ENCODE peak calls at places on chromosome 7, in six cellular contexts. N, P, B, M, Z and T are unnamed samples.

GRCh38 chr7:111312966-111313365 is 222.0 kb downstream of the LRRN3 start:
- DNase-seq in P (peak), Z (peak), B (no peak), N (no peak), M (no peak), T (no peak)

GRCh38 chr7:7274782-7275181 is 92.4 kb downstream of the C1GALT1 start:
- DNase-seq in M (no peak), P (peak), B (no peak), Z (no peak), N (no peak), T (no peak)

GRCh38 chr7:137606061-137606674 is 240.6 kb downstream of the DGKI start:
- DNase-seq in M (no peak), B (no peak), N (no peak), Z (peak), P (peak), T (no peak)

GRCh38 chr7:70614237-70614984 is 517.5 kb upstream of the GALNT17 start:
- DNase-seq in P (peak), B (peak), M (peak), Z (peak), N (peak), T (no peak)

GRCh38 chr7:135245826-135246825 is 12.5 kb downstream of the STRA8 start:
- DNase-seq in Z (no peak), P (no peak), B (peak), N (no peak), M (no peak), T (no peak)

GRCh38 chr7:132009778-132010177 is 453.4 kb upstream of the PODXL start:
- DNase-seq in B (no peak), Z (no peak), N (no peak), P (peak), M (no peak), T (no peak)

GRCh38 chr7:101589052-101589451 is 40.0 kb downstream of the MYL10 start:
- DNase-seq in B (no peak), P (no peak), M (no peak), Z (no peak), N (no peak), T (no peak)

GRCh38 chr7:155665957-155666287 is 21.5 kb downstream of the RBM33 start:
- DNase-seq in N (no peak), M (no peak), B (no peak), Z (peak), P (peak), T (no peak)

GRCh38 chr7:25427721-25428120 is 199.4 kb upstream of the NPVF start:
- DNase-seq in P (no peak), N (no peak), Z (no peak), B (no peak), M (no peak), T (no peak)

GRCh38 chr7:134729895-134730294 is 49.5 kb upstream of the CALD1 start:
- DNase-seq in B (no peak), M (peak), P (no peak), N (no peak), Z (no peak), T (no peak)

GRCh38 chr7:18420758-18421157 is 74.8 kb upstream of the HDAC9 start:
- DNase-seq in M (peak), N (no peak), P (no peak), B (no peak), Z (no peak), T (no peak)

GRCh38 chr7:27992755-27993478 is 187.7 kb downstream of the JAZF1 start:
- DNase-seq in N (no peak), P (no peak), B (no peak), M (no peak), Z (no peak), T (no peak)

GRCh38 chr7:2022021-2022409 is 210.7 kb downstream of the MAD1L1 start:
- DNase-seq in B (no peak), P (no peak), N (peak), M (no peak), Z (no peak), T (peak)

GRCh38 chr7:155843426-155844018 is 31.3 kb upstream of the SHH start:
- DNase-seq in M (no peak), P (no peak), N (no peak), Z (no peak), B (no peak), T (no peak)

GRCh38 chr7:80719261-80719660 is 80.8 kb downstream of the CD36 start:
- DNase-seq in B (no peak), N (no peak), Z (peak), M (no peak), P (peak), T (no peak)

GRCh38 chr7:116717137-116717536 is 45.1 kb downstream of the MET start:
- DNase-seq in P (no peak), Z (no peak), B (no peak), N (no peak), M (no peak), T (no peak)

GRCh38 chr7:111074772-111075152 is 16.2 kb upstream of the LRRN3 start:
- DNase-seq in N (no peak), Z (no peak), B (no peak), P (no peak), M (no peak), T (no peak)

GRCh38 chr7:112869111-112869774 is 79.0 kb upstream of the TMEM168 start:
- DNase-seq in N (no peak), M (peak), P (peak), Z (peak), B (no peak), T (no peak)

GRCh38 chr7:149261321-149261828 is 621 bp upstream of the ZNF783 start:
- DNase-seq in N (no peak), Z (peak), B (no peak), P (peak), M (no peak), T (no peak)

GRCh38 chr7:46115410-46115809 is 194.3 kb upstream of the IGFBP3 start:
- DNase-seq in P (no peak), N (no peak), Z (peak), B (no peak), M (no peak), T (no peak)

GRCh38 chr7:158015403-158016116 is 572.1 kb downstream of the PTPRN2 start:
- DNase-seq in M (no peak), B (peak), N (no peak), P (no peak), Z (no peak), T (no peak)

GRCh38 chr7:155824195-155824915 is 12.1 kb upstream of the SHH start:
- DNase-seq in N (no peak), P (peak), B (no peak), Z (peak), M (no peak), T (no peak)

GRCh38 chr7:110205899-110206298 is 885.0 kb upstream of the LRRN3 start:
- DNase-seq in B (no peak), Z (no peak), P (no peak), M (no peak), N (no peak), T (no peak)

GRCh38 chr7:2719007-2719406 is 31.0 kb downstream of the AMZ1 start:
- DNase-seq in P (no peak), B (no peak), N (no peak), M (peak), Z (no peak), T (no peak)

GRCh38 chr7:70040971-70041766 is 442.9 kb downstream of the AUTS2 start:
- DNase-seq in B (no peak), Z (peak), P (peak), M (no peak), N (no peak), T (no peak)

GRCh38 chr7:26843696-26844095 is 20.7 kb downstream of the SKAP2 start:
- DNase-seq in Z (peak), P (peak), M (no peak), B (no peak), N (no peak), T (no peak)

GRCh38 chr7:112001089-112001826 is 204.9 kb downstream of the DOCK4 start:
- DNase-seq in P (peak), Z (peak), M (no peak), N (no peak), B (no peak), T (no peak)

GRCh38 chr7:76149847-76150691 is 51.6 kb upstream of the SRRM3 start:
- DNase-seq in M (no peak), Z (no peak), B (no peak), P (no peak), N (no peak), T (no peak)

GRCh38 chr7:24197852-24198251 is 86.1 kb upstream of the NPY start:
- DNase-seq in B (no peak), P (no peak), Z (peak), M (no peak), N (no peak), T (no peak)

GRCh38 chr7:32869716-32870115 is 21.8 kb downstream of the KBTBD2 start:
- DNase-seq in N (no peak), P (no peak), M (no peak), B (no peak), Z (no peak), T (no peak)

DNA sequence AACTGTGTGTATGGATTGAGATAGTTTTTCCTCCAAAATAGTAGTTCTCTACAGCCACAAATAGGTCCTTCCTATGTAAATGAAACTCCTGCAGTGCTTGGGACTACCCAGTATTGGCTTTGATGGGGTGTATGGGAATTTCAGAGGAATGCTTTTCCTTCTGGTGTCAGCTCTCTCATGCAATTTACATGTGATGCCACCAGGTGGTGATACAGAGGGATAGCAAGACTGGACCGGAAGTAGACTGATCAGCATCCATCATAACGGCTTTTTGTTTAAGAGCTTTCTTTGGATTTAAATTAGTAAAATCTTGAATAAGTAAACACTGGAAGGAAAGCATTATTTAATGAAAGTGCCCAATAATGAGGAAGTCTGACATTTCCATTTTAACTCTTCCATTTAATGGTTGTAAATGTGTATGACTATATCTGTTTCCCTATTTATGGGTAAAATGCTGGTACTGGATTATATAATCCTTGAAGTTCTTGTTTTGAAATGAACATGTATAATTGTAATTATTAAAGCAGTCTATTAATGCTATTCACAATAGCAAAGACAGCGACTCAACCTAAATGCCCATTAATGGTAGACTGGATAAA is 22.7 kb downstream of the DYNC1I1 start:
- DNase-seq in M (no peak), N (no peak), P (peak), B (no peak), Z (peak), T (no peak)
- TF ChIP-seq CTCF in M (peak), N (no peak), P (peak), B (peak), Z (peak), T (peak)

GRCh38 chr7:122887848-122888247 is 1.6 kb upstream of the CADPS2 start:
- DNase-seq in Z (no peak), B (no peak), N (no peak), P (no peak), M (no peak), T (no peak)

GRCh38 chr7:122887198-122887597 is 938 bp upstream of the CADPS2 start:
- DNase-seq in B (peak), P (peak), N (peak), M (peak), Z (peak), T (no peak)

GRCh38 chr7:122885583-122886356 is 490 bp downstream of the CADPS2 start:
- DNase-seq in M (peak), N (peak), P (peak), B (peak), Z (peak), T (no peak)

GRCh38 chr7:122884186-122884585 is 2.1 kb downstream of the CADPS2 start:
- DNase-seq in Z (no peak), P (no peak), M (no peak), N (no peak), B (no peak), T (no peak)

GRCh38 chr7:122886357-122887081 is at the start of gene CADPS2:
- DNase-seq in N (peak), M (peak), Z (peak), B (peak), P (peak), T (no peak)
- TF ChIP-seq CTCF in N (no peak), M (no peak), Z (peak), B (peak), P (no peak), T (peak)

GRCh38 chr7:92797693-92798092 is 38.7 kb downstream of the CDK6 start:
- DNase-seq in Z (peak), N (no peak), P (no peak), B (no peak), M (no peak), T (no peak)
- TF ChIP-seq CTCF in Z (no peak), N (no peak), P (no peak), B (peak), M (no peak), T (peak)

GRCh38 chr7:42877852-42878251 is 34.0 kb downstream of the C7orf25 start:
- DNase-seq in N (no peak), B (no peak), M (no peak), P (no peak), Z (no peak), T (no peak)

GRCh38 chr7:42878303-42878702 is 33.6 kb downstream of the C7orf25 start:
- DNase-seq in M (no peak), B (no peak), Z (no peak), P (no peak), N (no peak), T (no peak)

GRCh38 chr7:42880392-42880791 is 31.5 kb downstream of the C7orf25 start:
- DNase-seq in Z (no peak), P (no peak), B (no peak), M (no peak), N (no peak), T (no peak)

DNA sequence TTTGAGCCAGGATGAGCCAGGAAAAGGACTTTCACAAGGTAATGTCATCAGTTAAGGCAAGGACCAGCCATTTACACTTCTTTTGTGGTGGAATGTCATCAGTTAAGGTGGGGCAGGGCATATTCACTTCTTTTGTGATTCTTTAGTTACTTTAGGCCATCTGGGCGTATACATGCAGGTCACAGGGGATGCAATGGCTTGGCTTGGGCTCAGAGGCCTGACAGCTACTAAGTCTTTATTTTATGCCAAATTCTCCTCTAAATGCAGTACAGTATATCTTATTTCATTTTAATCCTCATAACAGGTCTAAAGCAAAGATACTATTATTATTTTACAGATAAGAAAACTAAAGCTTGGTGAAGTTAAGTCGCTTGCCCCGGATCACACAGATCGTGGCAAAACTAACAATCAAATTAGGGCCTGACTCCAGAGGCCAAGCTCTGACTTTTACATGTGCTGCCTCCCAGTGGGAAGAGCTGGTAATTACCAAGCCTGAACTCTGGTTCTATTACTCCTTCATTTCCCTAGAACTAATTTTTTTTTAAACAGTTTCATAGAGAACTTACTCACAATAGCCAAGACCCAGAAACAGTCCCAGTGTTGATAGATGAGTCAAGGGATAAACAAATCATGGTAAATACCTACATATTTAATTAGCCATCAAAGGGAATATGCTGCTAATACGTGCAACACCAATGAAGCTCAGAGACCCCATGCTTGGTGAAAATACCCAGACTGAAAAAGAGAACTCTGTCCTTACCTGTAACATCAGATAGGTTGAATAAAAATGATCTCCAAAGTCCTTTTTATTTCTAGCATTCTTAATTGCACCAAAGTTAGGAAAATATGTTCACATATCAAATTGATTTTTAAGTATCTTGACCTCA is 35.4 kb downstream of the C7orf25 start:
- DNase-seq in N (no peak), B (no peak), P (peak), M (peak), Z (peak), T (no peak)
- TF ChIP-seq CTCF in N (peak), B (peak), P (peak), M (peak), Z (peak), T (peak)

GRCh38 chr7:124275411-124275810 is 242.5 kb upstream of the TMEM229A start:
- DNase-seq in M (no peak), B (no peak), N (no peak), Z (no peak), P (no peak), T (no peak)

DNA sequence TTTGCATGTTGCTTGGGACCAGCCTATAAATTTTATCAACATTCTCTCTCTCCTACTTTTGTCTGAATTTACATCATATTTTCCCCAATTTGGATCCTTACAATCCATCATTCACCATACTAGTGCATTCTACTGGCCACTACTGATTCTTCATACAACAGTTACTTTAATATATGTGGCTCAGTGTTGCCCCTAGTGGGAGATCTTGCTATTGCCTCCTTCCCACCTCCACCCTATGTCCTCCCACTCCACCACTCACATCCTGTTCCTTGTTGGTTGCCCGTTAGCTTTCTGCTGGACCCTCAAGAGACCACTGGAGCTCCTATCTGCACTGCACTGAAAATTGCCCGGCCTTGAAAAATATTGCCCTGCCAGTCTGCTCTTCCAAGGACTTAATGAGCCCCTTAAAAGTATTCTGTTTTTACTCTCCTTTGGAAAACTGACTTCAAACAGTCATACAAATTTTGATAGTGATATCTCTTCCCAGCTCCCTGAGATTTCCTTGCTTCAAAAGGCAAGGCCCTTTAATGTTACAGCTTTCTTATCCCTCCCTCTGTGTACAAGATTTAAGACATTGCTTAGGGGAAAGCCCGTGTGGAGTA is 243.2 kb upstream of the TMEM229A start:
- DNase-seq in Z (peak), P (no peak), N (no peak), M (peak), B (no peak), T (no peak)
- TF ChIP-seq CTCF in Z (peak), P (peak), N (no peak), M (peak), B (peak), T (peak)

GRCh38 chr7:33926535-33926934 is 21.2 kb downstream of the BMPER start:
- DNase-seq in M (no peak), P (peak), Z (peak), N (no peak), B (no peak), T (no peak)

GRCh38 chr7:33921216-33921938 is 16.0 kb downstream of the BMPER start:
- DNase-seq in P (peak), N (peak), B (no peak), M (no peak), Z (peak), T (no peak)

GRCh38 chr7:33918401-33919120 is 13.2 kb downstream of the BMPER start:
- DNase-seq in N (no peak), P (no peak), Z (no peak), M (no peak), B (no peak), T (no peak)

GRCh38 chr7:33922820-33923219 is 17.5 kb downstream of the BMPER start:
- DNase-seq in B (no peak), P (no peak), Z (peak), M (no peak), N (peak), T (no peak)

DNA sequence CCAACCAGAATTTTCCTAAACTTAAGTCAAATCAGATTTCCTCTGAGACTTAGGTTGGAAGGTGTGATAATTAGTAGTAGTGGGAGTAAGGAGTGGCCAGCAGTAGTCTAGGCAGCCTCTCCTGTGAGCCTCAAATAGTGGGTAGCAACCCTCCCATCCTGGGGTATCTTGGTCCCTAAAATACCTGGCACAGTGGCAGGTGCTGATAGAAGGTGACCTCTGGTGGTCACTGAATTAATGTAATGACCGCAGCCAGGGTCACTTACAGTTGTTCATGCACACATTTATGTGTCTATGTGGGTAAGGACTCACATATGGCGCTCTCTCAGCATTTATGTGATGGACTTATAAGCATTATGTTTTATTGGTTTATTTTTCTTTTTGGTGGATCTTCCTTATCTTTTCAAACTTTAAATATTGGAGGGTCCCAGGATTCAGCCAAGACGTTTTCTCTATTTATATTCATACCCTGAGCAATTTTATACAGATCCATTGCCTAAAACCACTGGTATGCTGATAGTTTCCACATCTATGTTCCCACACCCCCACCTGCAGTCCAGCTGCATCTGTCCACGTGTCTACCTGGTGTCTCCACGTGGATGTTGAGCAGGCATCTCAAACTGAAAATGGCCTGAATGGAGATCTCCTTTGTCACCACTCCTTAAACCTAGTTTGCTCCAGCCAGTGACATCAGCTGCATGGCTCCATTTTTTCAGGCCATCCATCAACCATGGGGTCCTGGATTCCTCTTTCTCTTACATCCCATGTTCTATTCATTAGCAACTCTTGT is 18.3 kb downstream of the BMPER start:
- DNase-seq in M (no peak), B (no peak), Z (no peak), N (no peak), P (no peak), T (no peak)
- TF ChIP-seq CTCF in M (no peak), B (no peak), Z (no peak), N (no peak), P (no peak), T (peak)